ENCODE peak calls at places on chromosomes 5 and 9, in four cellular contexts. P is CD8-positive, alpha-beta T cell; Z is psoas muscle; Y is cardiac muscle cell. X is an unnamed sample. For H3K4me1 and H3K9me3, the result is how much of the 10 kb centered on the place peaks cover.

GRCh38 chr9:135288941-135289534 is 190.5 kb upstream of the PPP1R26 start:
- DNase-seq in P (no peak), Z (peak), Y (no peak), X (no peak)

GRCh38 chr5:169742773-169743296 is 105.8 kb downstream of the DOCK2 start:
- DNase-seq in P (no peak), Z (no peak), Y (peak), X (no peak)

GRCh38 chr9:111874500-111874899 is 22.1 kb upstream of the UGCG start:
- DNase-seq in P (no peak), Z (no peak), Y (no peak), X (no peak)

GRCh38 chr9:221989-222776 is 7.5 kb downstream of the DOCK8 start:
- DNase-seq in P (no peak), Z (no peak), Y (no peak), X (peak)

GRCh38 chr9:87570000-87570834 is 72.5 kb downstream of the DAPK1 start:
- DNase-seq in P (no peak), Z (no peak), Y (no peak), X (no peak)

GRCh38 chr9:108478431-108478837 is 377.4 kb downstream of the ACTL7B start:
- DNase-seq in P (no peak), Z (peak), Y (peak), X (no peak)

GRCh38 chr5:56734066-56734766 is 81.1 kb upstream of the MAP3K1 start:
- DNase-seq in P (no peak), Z (no peak), Y (no peak), X (no peak)

GRCh38 chr9:99253134-99253533 is 31.1 kb downstream of the SEC61B start:
- DNase-seq in P (no peak), Z (no peak), Y (no peak), X (no peak)

GRCh38 chr5:151696470-151697061 is 9.9 kb upstream of the SPARC start:
- DNase-seq in P (no peak), Z (peak), Y (peak), X (no peak)

GRCh38 chr5:51632794-51633193 is 249.5 kb downstream of the ISL1 start:
- DNase-seq in P (no peak), Z (no peak), Y (no peak), X (no peak)

GRCh38 chr5:150487199-150488061 is 20.5 kb upstream of the NDST1 start:
- DNase-seq in P (no peak), Z (peak), Y (peak), X (no peak)

GRCh38 chr9:74500584-74500924 is 3.4 kb downstream of the RORB start:
- DNase-seq in P (no peak), Z (no peak), Y (no peak), X (peak)

GRCh38 chr9:135418161-135418560 is 61.4 kb upstream of the PPP1R26 start:
- DNase-seq in P (no peak), Z (no peak), Y (no peak), X (no peak)

GRCh38 chr5:59040007-59040803 is 457.3 kb downstream of the RAB3C start:
- DNase-seq in P (no peak), Z (no peak), Y (peak), X (no peak)

GRCh38 chr9:87889882-87890252 is 7.2 kb downstream of the SPATA31E1 start:
- DNase-seq in P (no peak), Z (no peak), Y (no peak), X (no peak)

GRCh38 chr5:88672644-88673493 is 210.1 kb downstream of the MEF2C start:
- DNase-seq in P (no peak), Z (no peak), Y (no peak), X (no peak)

GRCh38 chr5:6236858-6237481 is 141.4 kb downstream of the MED10 start:
- DNase-seq in P (no peak), Z (no peak), Y (no peak), X (no peak)

GRCh38 chr5:28014779-28015178 is 976.4 kb upstream of the CDH9 start:
- DNase-seq in P (no peak), Z (no peak), Y (peak), X (no peak)

GRCh38 chr9:137411260-137411659 is 11.7 kb downstream of the EXD3 start:
- DNase-seq in P (no peak), Z (peak), Y (peak), X (no peak)

GRCh38 chr5:178137991-178138390 is 7.2 kb downstream of the RMND5B start:
- DNase-seq in P (no peak), Z (no peak), Y (no peak), X (no peak)

GRCh38 chr5:65209341-65209740 is 272.4 kb downstream of the ADAMTS6 start:
- DNase-seq in P (no peak), Z (no peak), Y (peak), X (no peak)

GRCh38 chr5:107773479-107773878 is 102.7 kb upstream of the EFNA5 start:
- DNase-seq in P (no peak), Z (no peak), Y (no peak), X (no peak)
- H3K4me1 ChIP-seq in P (under half), Z (under half), Y (under half), X (under half)

GRCh38 chr5:141413540-141414069 is 818 bp downstream of the PCDHGA10 start:
- DNase-seq in P (no peak), Z (no peak), Y (no peak), X (no peak)

GRCh38 chr5:141411575-141411974 is 1.2 kb upstream of the PCDHGA10 start:
- DNase-seq in P (no peak), Z (no peak), Y (no peak), X (no peak)

GRCh38 chr5:141409598-141410306 is 1.9 kb downstream of the PCDHGB6 start:
- DNase-seq in P (no peak), Z (no peak), Y (no peak), X (no peak)

DNA sequence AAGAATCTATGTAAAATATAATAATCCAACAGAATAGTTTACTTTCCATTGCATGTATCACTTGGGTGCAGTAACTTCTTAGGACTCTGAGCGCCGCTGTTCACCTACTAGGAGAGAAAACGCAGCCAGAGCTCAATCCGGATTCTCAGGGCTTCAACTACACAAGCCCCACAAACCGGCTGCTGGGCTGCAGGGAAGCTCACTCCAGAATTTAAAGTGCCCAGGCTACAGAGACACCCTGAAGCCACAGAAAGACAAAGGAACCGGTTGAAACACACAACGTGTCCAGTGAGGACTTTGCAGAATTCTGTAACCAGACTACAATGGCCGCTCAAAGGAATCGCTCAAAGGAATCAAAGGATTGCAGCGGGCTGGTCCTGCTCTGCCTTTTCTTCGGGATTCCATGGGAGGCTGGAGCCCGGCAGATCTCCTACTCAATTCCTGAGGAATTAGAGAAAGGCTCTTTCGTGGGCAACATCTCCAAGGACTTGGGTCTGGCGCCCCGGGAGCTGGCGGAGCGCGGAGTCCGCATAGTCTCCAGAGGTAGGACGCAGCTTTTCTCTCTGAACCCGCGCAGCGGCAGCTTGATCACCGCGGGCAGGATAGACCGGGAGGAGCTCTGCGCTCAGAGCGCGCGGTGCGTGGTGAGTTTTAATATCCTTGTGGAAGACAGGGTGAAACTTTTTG is at the start of gene PCDHGA10:
- DNase-seq in P (peak), Z (peak), Y (peak), X (peak)
- H3K9me3 ChIP-seq in P (under half), Z (under half), Y (under half), X (under half)

DNA sequence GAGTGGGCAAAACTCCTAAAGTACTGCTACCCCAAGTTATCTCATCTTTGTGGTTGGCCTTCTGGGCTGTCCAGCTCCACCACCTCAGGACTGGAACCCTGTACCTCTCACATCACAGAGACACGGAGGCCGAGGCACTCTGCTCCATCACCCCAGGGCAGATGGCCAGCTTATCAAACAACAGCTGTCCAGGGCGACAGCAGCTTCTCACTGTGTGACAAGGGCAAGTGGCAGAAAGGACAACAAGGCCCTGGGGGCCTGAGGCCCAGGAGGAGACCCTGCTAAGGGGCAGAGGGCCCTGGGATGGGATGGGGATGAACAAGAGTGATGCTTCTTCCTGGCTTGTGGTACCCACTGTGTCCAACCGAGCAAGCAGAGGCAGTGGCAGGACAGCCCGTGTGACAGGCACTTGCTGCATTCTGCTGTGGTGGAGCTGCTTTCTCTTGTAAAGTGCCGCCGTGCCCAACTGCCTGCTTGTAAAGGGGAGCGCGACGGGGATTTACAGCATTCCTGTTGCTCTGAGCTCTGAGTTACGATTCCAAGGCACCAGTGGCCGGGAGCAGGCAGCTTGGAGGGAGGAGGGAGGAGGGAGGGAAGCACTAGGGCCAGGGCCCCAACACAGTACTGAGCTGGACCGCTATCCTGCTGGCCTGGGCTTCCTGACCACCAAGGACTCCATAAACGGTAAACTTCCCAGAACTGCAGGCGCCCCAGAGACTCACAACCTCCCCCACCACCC is 71.2 kb downstream of the SHB start:
- DNase-seq in P (no peak), Z (no peak), Y (no peak), X (no peak)
- H3K4me1 ChIP-seq in P (under half), Z (under half), Y (half or more), X (under half)

GRCh38 chr5:141662028-141662427 is 10.8 kb upstream of the FCHSD1 start:
- DNase-seq in P (no peak), Z (no peak), Y (no peak), X (no peak)
- H3K9me3 ChIP-seq in P (under half), Z (under half), Y (under half), X (under half)